ENCODE peak calls at places on chromosomes 11 and 22, in seven cellular contexts. N is CD8-positive, alpha-beta T cell; X is keratinocyte; G is A549; H is ovary; E is H9; K is AG09319. S is an unnamed sample.

GRCh38 chr11:126461996-126462395 is 106.5 kb downstream of the ST3GAL4 start:
- DNase-seq in N (no peak), X (no peak), G (no peak), H (no peak), E (no peak), K (no peak), S (no peak)

GRCh38 chr11:78699606-78700005 is 124.9 kb upstream of the NARS2 start:
- DNase-seq in N (no peak), X (no peak), G (no peak), H (no peak), E (no peak), K (no peak), S (no peak)

GRCh38 chr22:46652930-46653331 is 32.7 kb downstream of the GRAMD4 start:
- DNase-seq in N (no peak), X (no peak), G (no peak), H (no peak), E (no peak), K (no peak), S (no peak)

GRCh38 chr11:34650528-34650927 is 29.6 kb downstream of the EHF start:
- DNase-seq in N (peak; percentile 88), X (no peak), G (no peak), H (no peak), E (no peak), K (no peak), S (no peak)

GRCh38 chr11:95933594-95933993 is 9.7 kb upstream of the MTMR2 start:
- DNase-seq in N (no peak), X (no peak), G (no peak), H (no peak), E (no peak), K (no peak), S (no peak)

GRCh38 chr11:84524422-84525051 is 1102.6 kb downstream of the DLG2 start:
- DNase-seq in N (no peak), X (no peak), G (peak; percentile 19), H (no peak), E (no peak), K (no peak), S (no peak)

GRCh38 chr22:38947321-38948112 is 9.9 kb upstream of the APOBEC3A start:
- DNase-seq in N (no peak), X (no peak), G (no peak), H (no peak), E (no peak), K (no peak), S (no peak)

GRCh38 chr11:33168605-33169240 is 7.4 kb upstream of the CSTF3 start:
- DNase-seq in N (no peak), X (no peak), G (no peak), H (no peak), E (no peak), K (no peak), S (no peak)

GRCh38 chr11:110738641-110739040 is 26.4 kb upstream of the ARHGAP20 start:
- DNase-seq in N (no peak), X (no peak), G (no peak), H (no peak), E (no peak), K (no peak), S (no peak)

GRCh38 chr22:29016067-29016938 is 45.3 kb downstream of the C22orf31 start:
- DNase-seq in N (no peak), X (no peak), G (no peak), H (no peak), E (no peak), K (no peak), S (no peak)

GRCh38 chr11:86977441-86978050 is 22.4 kb upstream of the FZD4 start:
- DNase-seq in N (no peak), X (no peak), G (no peak), H (no peak), E (no peak), K (no peak), S (no peak)

GRCh38 chr11:86981777-86982540 is 26.8 kb upstream of the FZD4 start:
- DNase-seq in N (no peak), X (no peak), G (no peak), H (no peak), E (no peak), K (no peak), S (no peak)

GRCh38 chr11:86980397-86980796 is 25.2 kb upstream of the FZD4 start:
- DNase-seq in N (no peak), X (no peak), G (no peak), H (no peak), E (no peak), K (no peak), S (no peak)

GRCh38 chr11:86978247-86978646 is 23.1 kb upstream of the FZD4 start:
- DNase-seq in N (no peak), X (no peak), G (no peak), H (no peak), E (no peak), K (no peak), S (no peak)

GRCh38 chr11:86978756-86979608 is 23.8 kb upstream of the FZD4 start:
- DNase-seq in N (no peak), X (no peak), G (peak; percentile 38), H (no peak), E (no peak), K (no peak), S (peak; percentile 6)
- TF ChIP-seq CTCF in N (peak; percentile 71), X (peak; percentile 49), G (peak; percentile 69), H (no peak), E (peak; percentile 70), K (peak; percentile 63), S (peak; percentile 74)

GRCh38 chr11:2414616-2415015 is 14.1 kb downstream of the TSSC4 start:
- DNase-seq in N (no peak), X (no peak), G (no peak), H (no peak), E (no peak), K (no peak), S (no peak)
- TF ChIP-seq CTCF in N (no peak), X (no peak), G (no peak), H (no peak), E (no peak), K (no peak), S (no peak)

DNA sequence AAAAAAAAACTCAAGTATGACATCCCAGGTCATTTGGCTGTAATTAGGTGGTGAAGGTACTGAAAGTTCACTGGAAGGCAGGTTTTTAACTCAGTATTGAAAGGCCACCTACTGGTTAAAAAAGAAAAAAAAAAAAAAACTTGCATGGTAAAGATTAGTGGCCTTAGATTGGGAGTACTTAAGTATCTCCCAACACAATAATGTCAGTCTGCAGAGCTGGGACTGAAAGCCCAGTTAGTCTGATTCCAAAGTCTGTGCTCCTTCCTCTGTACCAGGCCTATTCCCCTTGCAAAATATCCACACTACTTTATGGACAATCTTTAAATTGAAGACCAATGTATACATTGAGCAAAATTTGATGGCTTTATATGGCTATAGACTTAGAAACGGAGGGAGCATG is 85.5 kb downstream of the NOX4 start:
- DNase-seq in N (no peak), X (no peak), G (no peak), H (no peak), E (no peak), K (no peak), S (no peak)
- TF ChIP-seq CTCF in N (no peak), X (peak; percentile 18), G (no peak), H (no peak), E (peak; percentile 45), K (no peak), S (no peak)

DNA sequence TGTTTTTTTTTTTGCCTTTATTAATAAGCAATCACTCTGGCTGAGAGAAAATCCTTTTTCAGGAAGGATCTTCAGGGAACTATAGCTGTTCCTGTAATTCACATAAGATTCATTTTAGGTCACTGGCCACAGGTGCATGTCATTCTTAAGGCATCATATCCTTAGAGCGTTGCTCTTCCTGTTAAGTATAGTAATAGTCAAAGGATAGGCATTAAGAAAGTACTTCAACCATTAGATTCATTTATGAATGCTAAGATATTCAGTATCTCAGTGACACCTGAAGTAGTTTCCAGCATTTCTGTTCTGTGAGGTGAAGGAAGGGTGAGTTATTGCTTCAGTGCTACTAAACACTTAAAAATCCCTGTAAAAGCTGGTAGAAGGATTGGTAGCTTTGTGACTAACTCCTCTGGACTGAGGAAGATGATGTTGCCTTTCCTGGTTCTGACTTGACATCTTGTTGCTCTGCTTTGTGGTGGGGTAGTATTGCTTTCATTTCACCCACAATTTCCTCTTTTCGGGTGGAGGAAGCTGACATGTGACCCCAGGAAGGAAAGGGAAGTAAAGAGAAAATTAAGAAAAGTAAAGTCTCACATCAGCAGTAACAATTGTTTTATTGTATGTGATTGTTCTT is 34.7 kb downstream of the RNF169 start:
- DNase-seq in N (no peak), X (no peak), G (no peak), H (no peak), E (no peak), K (no peak), S (peak; percentile 29)
- TF ChIP-seq CTCF in N (no peak), X (no peak), G (no peak), H (no peak), E (no peak), K (no peak), S (no peak)

S was measured in DND-41.